ENCODE peak calls at places on chromosomes 7 and 10, in eight cellular contexts. One of them, this sample, is unnamed. For H3K4me1 and H3K36me3, the result is how much of the 10 kb centered on the place peaks cover.

GRCh38 chr7:112414855-112415490 is 35.3 kb upstream of the IFRD1 start:
- DNase-seq in hepatocyte: peak
- DNase-seq in heart right ventricle: no peak
- DNase-seq in GM12878: no peak
- DNase-seq in HepG2: peak
- DNase-seq in CD8-positive, alpha-beta T cell: no peak
- DNase-seq in pancreas: no peak
- DNase-seq in K562: peak
- DNase-seq in this sample: no peak

GRCh38 chr7:48868916-48869315 is 55.4 kb upstream of the CDC14C start:
- DNase-seq in hepatocyte: no peak
- DNase-seq in heart right ventricle: no peak
- DNase-seq in GM12878: no peak
- DNase-seq in HepG2: no peak
- DNase-seq in CD8-positive, alpha-beta T cell: no peak
- DNase-seq in pancreas: no peak
- DNase-seq in K562: no peak
- DNase-seq in this sample: no peak

GRCh38 chr10:335151-335800 is 200.0 kb downstream of the ZMYND11 start:
- DNase-seq in hepatocyte: no peak
- DNase-seq in heart right ventricle: no peak
- DNase-seq in GM12878: no peak
- DNase-seq in HepG2: no peak
- DNase-seq in CD8-positive, alpha-beta T cell: no peak
- DNase-seq in pancreas: no peak
- DNase-seq in K562: no peak
- DNase-seq in this sample: no peak

GRCh38 chr7:158495780-158496179 is 91.8 kb downstream of the PTPRN2 start:
- DNase-seq in hepatocyte: peak
- DNase-seq in heart right ventricle: no peak
- DNase-seq in GM12878: no peak
- DNase-seq in HepG2: peak
- DNase-seq in CD8-positive, alpha-beta T cell: no peak
- DNase-seq in pancreas: no peak
- DNase-seq in K562: no peak
- DNase-seq in this sample: no peak

GRCh38 chr10:5563991-5564536 is 39.3 kb downstream of the CALML3 start:
- DNase-seq in hepatocyte: no peak
- DNase-seq in heart right ventricle: no peak
- DNase-seq in GM12878: no peak
- DNase-seq in HepG2: no peak
- DNase-seq in CD8-positive, alpha-beta T cell: no peak
- DNase-seq in pancreas: no peak
- DNase-seq in K562: peak
- DNase-seq in this sample: peak

GRCh38 chr7:26657139-26657753 is 207.1 kb downstream of the SKAP2 start:
- DNase-seq in hepatocyte: no peak
- DNase-seq in heart right ventricle: no peak
- DNase-seq in GM12878: no peak
- DNase-seq in HepG2: no peak
- DNase-seq in CD8-positive, alpha-beta T cell: no peak
- DNase-seq in pancreas: no peak
- DNase-seq in K562: no peak
- DNase-seq in this sample: no peak

GRCh38 chr10:104333037-104333727 is 5.1 kb downstream of the ITPRIP start:
- DNase-seq in hepatocyte: no peak
- DNase-seq in heart right ventricle: no peak
- DNase-seq in GM12878: no peak
- DNase-seq in HepG2: no peak
- DNase-seq in CD8-positive, alpha-beta T cell: peak
- DNase-seq in pancreas: no peak
- DNase-seq in K562: peak
- DNase-seq in this sample: no peak

GRCh38 chr10:102935510-102935909 is 17.4 kb downstream of the CNNM2 start:
- DNase-seq in hepatocyte: no peak
- DNase-seq in heart right ventricle: no peak
- DNase-seq in GM12878: no peak
- DNase-seq in HepG2: no peak
- DNase-seq in CD8-positive, alpha-beta T cell: no peak
- DNase-seq in pancreas: no peak
- DNase-seq in K562: no peak
- DNase-seq in this sample: no peak

GRCh38 chr7:151035024-151035717 is 6.9 kb downstream of the ABCB8 start:
- DNase-seq in hepatocyte: no peak
- DNase-seq in heart right ventricle: peak
- DNase-seq in GM12878: no peak
- DNase-seq in HepG2: no peak
- DNase-seq in CD8-positive, alpha-beta T cell: no peak
- DNase-seq in pancreas: no peak
- DNase-seq in K562: no peak
- DNase-seq in this sample: no peak

GRCh38 chr10:116490028-116490662 is 55.6 kb upstream of the PNLIP start:
- DNase-seq in hepatocyte: peak
- DNase-seq in heart right ventricle: no peak
- DNase-seq in GM12878: no peak
- DNase-seq in HepG2: peak
- DNase-seq in CD8-positive, alpha-beta T cell: no peak
- DNase-seq in pancreas: no peak
- DNase-seq in K562: peak
- DNase-seq in this sample: no peak

GRCh38 chr10:58963723-58964124 is 212.7 kb upstream of the PHYHIPL start:
- DNase-seq in hepatocyte: no peak
- DNase-seq in heart right ventricle: no peak
- DNase-seq in GM12878: no peak
- DNase-seq in HepG2: peak
- DNase-seq in CD8-positive, alpha-beta T cell: no peak
- DNase-seq in pancreas: peak
- DNase-seq in K562: no peak
- DNase-seq in this sample: no peak

GRCh38 chr7:5703572-5704533 is 77.6 kb downstream of the RNF216 start:
- DNase-seq in hepatocyte: no peak
- DNase-seq in heart right ventricle: no peak
- DNase-seq in GM12878: no peak
- DNase-seq in HepG2: no peak
- DNase-seq in CD8-positive, alpha-beta T cell: no peak
- DNase-seq in pancreas: no peak
- DNase-seq in K562: no peak
- DNase-seq in this sample: no peak

GRCh38 chr7:99115379-99115778 is 28.5 kb downstream of the SMURF1 start:
- DNase-seq in hepatocyte: no peak
- DNase-seq in heart right ventricle: no peak
- DNase-seq in GM12878: no peak
- DNase-seq in HepG2: no peak
- DNase-seq in CD8-positive, alpha-beta T cell: no peak
- DNase-seq in pancreas: no peak
- DNase-seq in K562: no peak
- DNase-seq in this sample: no peak

GRCh38 chr7:99116151-99116550 is 27.8 kb downstream of the SMURF1 start:
- DNase-seq in hepatocyte: no peak
- DNase-seq in heart right ventricle: no peak
- DNase-seq in GM12878: no peak
- DNase-seq in HepG2: no peak
- DNase-seq in CD8-positive, alpha-beta T cell: no peak
- DNase-seq in pancreas: no peak
- DNase-seq in K562: no peak
- DNase-seq in this sample: no peak

GRCh38 chr7:99112097-99112496 is 31.8 kb downstream of the SMURF1 start:
- DNase-seq in hepatocyte: no peak
- DNase-seq in heart right ventricle: no peak
- DNase-seq in GM12878: peak
- DNase-seq in HepG2: no peak
- DNase-seq in CD8-positive, alpha-beta T cell: no peak
- DNase-seq in pancreas: no peak
- DNase-seq in K562: no peak
- DNase-seq in this sample: no peak

GRCh38 chr7:99111591-99111990 is 32.3 kb downstream of the SMURF1 start:
- DNase-seq in hepatocyte: no peak
- DNase-seq in heart right ventricle: no peak
- DNase-seq in GM12878: no peak
- DNase-seq in HepG2: no peak
- DNase-seq in CD8-positive, alpha-beta T cell: no peak
- DNase-seq in pancreas: no peak
- DNase-seq in K562: no peak
- DNase-seq in this sample: no peak

GRCh38 chr7:99112979-99113378 is 30.9 kb downstream of the SMURF1 start:
- DNase-seq in hepatocyte: no peak
- DNase-seq in heart right ventricle: no peak
- DNase-seq in GM12878: no peak
- DNase-seq in HepG2: no peak
- DNase-seq in CD8-positive, alpha-beta T cell: no peak
- DNase-seq in pancreas: no peak
- DNase-seq in K562: no peak
- DNase-seq in this sample: no peak
- H3K4me1 ChIP-seq in hepatocyte: under half
- H3K4me1 ChIP-seq in heart right ventricle: under half
- H3K4me1 ChIP-seq in GM12878: under half
- H3K4me1 ChIP-seq in HepG2: under half
- H3K4me1 ChIP-seq in CD8-positive, alpha-beta T cell: under half
- H3K4me1 ChIP-seq in pancreas: under half
- H3K4me1 ChIP-seq in K562: under half
- H3K4me1 ChIP-seq in this sample: under half

GRCh38 chr7:38428040-38428439 is 154.6 kb upstream of the TARP start:
- DNase-seq in hepatocyte: no peak
- DNase-seq in heart right ventricle: peak
- DNase-seq in GM12878: no peak
- DNase-seq in HepG2: no peak
- DNase-seq in CD8-positive, alpha-beta T cell: no peak
- DNase-seq in pancreas: no peak
- DNase-seq in K562: no peak
- DNase-seq in this sample: no peak

GRCh38 chr7:38425509-38425908 is 152.1 kb upstream of the TARP start:
- DNase-seq in hepatocyte: no peak
- DNase-seq in heart right ventricle: no peak
- DNase-seq in GM12878: no peak
- DNase-seq in HepG2: no peak
- DNase-seq in CD8-positive, alpha-beta T cell: no peak
- DNase-seq in pancreas: no peak
- DNase-seq in K562: no peak
- DNase-seq in this sample: no peak

GRCh38 chr7:38429057-38429456 is 155.6 kb upstream of the TARP start:
- DNase-seq in hepatocyte: no peak
- DNase-seq in heart right ventricle: no peak
- DNase-seq in GM12878: no peak
- DNase-seq in HepG2: no peak
- DNase-seq in CD8-positive, alpha-beta T cell: no peak
- DNase-seq in pancreas: no peak
- DNase-seq in K562: no peak
- DNase-seq in this sample: no peak

GRCh38 chr7:38427279-38427955 is 154.0 kb upstream of the TARP start:
- DNase-seq in hepatocyte: no peak
- DNase-seq in heart right ventricle: no peak
- DNase-seq in GM12878: no peak
- DNase-seq in HepG2: no peak
- DNase-seq in CD8-positive, alpha-beta T cell: no peak
- DNase-seq in pancreas: no peak
- DNase-seq in K562: no peak
- DNase-seq in this sample: no peak

GRCh38 chr7:38424750-38425463 is 151.5 kb upstream of the TARP start:
- DNase-seq in hepatocyte: no peak
- DNase-seq in heart right ventricle: no peak
- DNase-seq in GM12878: no peak
- DNase-seq in HepG2: no peak
- DNase-seq in CD8-positive, alpha-beta T cell: no peak
- DNase-seq in pancreas: no peak
- DNase-seq in K562: no peak
- DNase-seq in this sample: no peak
- TF ChIP-seq CTCF in hepatocyte: no peak
- TF ChIP-seq CTCF in heart right ventricle: no peak
- TF ChIP-seq CTCF in GM12878: no peak
- TF ChIP-seq CTCF in HepG2: no peak
- TF ChIP-seq CTCF in CD8-positive, alpha-beta T cell: no peak
- TF ChIP-seq CTCF in pancreas: no peak
- TF ChIP-seq CTCF in K562: peak
- TF ChIP-seq CTCF in this sample: no peak

GRCh38 chr7:2212906-2213305 is 19.8 kb downstream of the MAD1L1 start:
- DNase-seq in hepatocyte: no peak
- DNase-seq in heart right ventricle: no peak
- DNase-seq in GM12878: no peak
- DNase-seq in HepG2: no peak
- DNase-seq in CD8-positive, alpha-beta T cell: no peak
- DNase-seq in pancreas: no peak
- DNase-seq in K562: no peak
- DNase-seq in this sample: peak

GRCh38 chr7:2214636-2215035 is 18.1 kb downstream of the MAD1L1 start:
- DNase-seq in hepatocyte: no peak
- DNase-seq in heart right ventricle: no peak
- DNase-seq in GM12878: no peak
- DNase-seq in HepG2: no peak
- DNase-seq in CD8-positive, alpha-beta T cell: no peak
- DNase-seq in pancreas: no peak
- DNase-seq in K562: no peak
- DNase-seq in this sample: no peak

GRCh38 chr7:2215851-2216250 is 16.9 kb downstream of the MAD1L1 start:
- DNase-seq in hepatocyte: no peak
- DNase-seq in heart right ventricle: no peak
- DNase-seq in GM12878: no peak
- DNase-seq in HepG2: no peak
- DNase-seq in CD8-positive, alpha-beta T cell: no peak
- DNase-seq in pancreas: no peak
- DNase-seq in K562: no peak
- DNase-seq in this sample: no peak

GRCh38 chr7:2211926-2212325 is 20.8 kb downstream of the MAD1L1 start:
- DNase-seq in hepatocyte: no peak
- DNase-seq in heart right ventricle: no peak
- DNase-seq in GM12878: no peak
- DNase-seq in HepG2: no peak
- DNase-seq in CD8-positive, alpha-beta T cell: no peak
- DNase-seq in pancreas: no peak
- DNase-seq in K562: no peak
- DNase-seq in this sample: peak

DNA sequence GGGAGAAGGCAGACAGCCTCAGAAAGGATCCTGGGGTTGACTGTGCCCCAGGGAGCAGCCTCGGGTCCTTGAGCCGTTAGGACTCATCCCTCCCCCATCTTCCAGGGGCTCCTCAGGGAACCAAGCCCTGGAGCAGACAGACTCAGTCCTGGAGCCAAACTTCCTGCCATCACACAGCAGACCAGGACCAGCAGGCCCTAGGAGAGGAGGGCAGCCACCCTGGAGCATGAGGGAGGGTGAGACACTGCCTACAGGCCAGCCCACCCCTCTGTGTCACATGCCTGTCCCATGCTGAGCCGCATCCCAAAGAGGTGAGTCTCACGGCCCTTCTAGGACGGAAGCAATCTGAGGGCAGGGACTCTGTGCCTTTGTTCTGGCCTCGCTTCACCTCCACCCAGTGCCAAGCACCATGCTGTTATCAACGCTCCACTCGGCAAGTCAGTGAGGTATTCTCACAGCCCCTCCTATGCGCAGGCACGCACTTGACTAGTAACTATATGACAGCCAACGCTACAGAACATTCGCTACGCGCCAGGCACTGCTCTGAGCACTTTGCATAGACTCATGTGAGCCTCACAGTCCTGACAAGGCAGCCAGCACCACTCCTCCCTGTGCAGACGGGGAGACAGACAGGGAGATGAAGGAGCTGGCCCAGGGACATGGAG is 19.1 kb downstream of the MAD1L1 start:
- DNase-seq in hepatocyte: no peak
- DNase-seq in heart right ventricle: peak
- DNase-seq in GM12878: no peak
- DNase-seq in HepG2: no peak
- DNase-seq in CD8-positive, alpha-beta T cell: no peak
- DNase-seq in pancreas: no peak
- DNase-seq in K562: no peak
- DNase-seq in this sample: peak
- H3K36me3 ChIP-seq in hepatocyte: under half
- H3K36me3 ChIP-seq in heart right ventricle: under half
- H3K36me3 ChIP-seq in GM12878: under half
- H3K36me3 ChIP-seq in HepG2: under half
- H3K36me3 ChIP-seq in CD8-positive, alpha-beta T cell: under half
- H3K36me3 ChIP-seq in pancreas: under half
- H3K36me3 ChIP-seq in K562: half or more
- H3K36me3 ChIP-seq in this sample: half or more

GRCh38 chr10:14775656-14776055 is 959 bp upstream of the FAM107B start:
- DNase-seq in hepatocyte: no peak
- DNase-seq in heart right ventricle: no peak
- DNase-seq in GM12878: no peak
- DNase-seq in HepG2: no peak
- DNase-seq in CD8-positive, alpha-beta T cell: no peak
- DNase-seq in pancreas: no peak
- DNase-seq in K562: no peak
- DNase-seq in this sample: no peak
- H3K4me1 ChIP-seq in hepatocyte: under half
- H3K4me1 ChIP-seq in heart right ventricle: under half
- H3K4me1 ChIP-seq in GM12878: under half
- H3K4me1 ChIP-seq in HepG2: under half
- H3K4me1 ChIP-seq in CD8-positive, alpha-beta T cell: under half
- H3K4me1 ChIP-seq in pancreas: under half
- H3K4me1 ChIP-seq in K562: under half
- H3K4me1 ChIP-seq in this sample: under half

This sample was measured in lower lobe of right lung.